ENCODE peak calls at places on chromosomes 12 and 14, in five cellular contexts. F is T-cell, Y is OCI-M1, P is H54, T is fibroblast of gingiva. R is an unnamed sample.

GRCh38 chr12:122013792-122014590 is 7.7 kb upstream of the BCL7A start:
- DNase-seq in Y (no peak), F (no peak), T (no peak), P (no peak), R (no peak)

GRCh38 chr12:28340261-28340660 is 150.0 kb downstream of the CCDC91 start:
- DNase-seq in P (no peak), T (no peak), Y (peak; percentile 24), F (no peak), R (no peak)

GRCh38 chr14:105094193-105094907 is 29.1 kb upstream of the GPR132 start:
- DNase-seq in Y (no peak), T (no peak), F (no peak), P (no peak), R (no peak)

GRCh38 chr14:78345346-78345745 is 175.2 kb downstream of the NRXN3 start:
- DNase-seq in F (no peak), P (no peak), Y (no peak), T (no peak), R (no peak)

GRCh38 chr14:98665019-98665418 is 607.0 kb downstream of the BCL11B start:
- DNase-seq in Y (no peak), T (no peak), P (no peak), F (no peak), R (no peak)

GRCh38 chr12:38895446-38895845 is 9.9 kb downstream of the CPNE8 start:
- DNase-seq in T (no peak), F (no peak), Y (no peak), P (no peak), R (no peak)

GRCh38 chr12:26750531-26751171 is 82.3 kb downstream of the ITPR2 start:
- DNase-seq in P (no peak), T (no peak), F (no peak), Y (no peak), R (no peak)

GRCh38 chr12:13067322-13067721 is 23.1 kb downstream of the FAM234B start:
- DNase-seq in Y (no peak), F (no peak), P (no peak), T (no peak), R (no peak)

GRCh38 chr12:46692606-46693005 is 133.2 kb downstream of the SLC38A4 start:
- DNase-seq in P (no peak), T (no peak), Y (no peak), F (no peak), R (peak; percentile 16)

GRCh38 chr12:46964496-46965098 is 114.8 kb upstream of the PCED1B start:
- DNase-seq in Y (no peak), T (no peak), F (no peak), P (peak; percentile 26), R (no peak)

GRCh38 chr12:25615119-25615518 is 62.0 kb upstream of the LMNTD1 start:
- DNase-seq in F (no peak), Y (peak; percentile 90), P (peak; percentile 15), T (peak; percentile 94), R (peak; percentile 81)

GRCh38 chr14:35122696-35123387 is 490 bp downstream of the PRORP start:
- DNase-seq in Y (peak; percentile 61), F (no peak), T (peak; percentile 28), P (no peak), R (no peak)

GRCh38 chr12:13000935-13001724 is 1.1 kb upstream of the HEBP1 start:
- DNase-seq in F (peak; percentile 39), T (peak; percentile 58), P (peak; percentile 54), Y (peak; percentile 72), R (no peak)

GRCh38 chr14:105488781-105489606 is 2.1 kb upstream of the TEDC1 start:
- DNase-seq in F (no peak), P (no peak), Y (no peak), T (no peak), R (no peak)

GRCh38 chr12:124938606-124939427 is 24.4 kb upstream of the UBC start:
- DNase-seq in Y (no peak), F (peak; percentile 60), P (no peak), T (peak; percentile 87), R (peak; percentile 76)

GRCh38 chr14:55425091-55425490 is 13.5 kb upstream of the ATG14 start:
- DNase-seq in Y (no peak), P (no peak), T (no peak), F (no peak), R (no peak)

GRCh38 chr14:92974541-92975345 is 51.8 kb downstream of the CHGA start:
- DNase-seq in F (no peak), P (no peak), T (no peak), Y (no peak), R (no peak)

GRCh38 chr12:19465711-19466110 is 26.4 kb downstream of the AEBP2 start:
- DNase-seq in Y (no peak), F (no peak), P (no peak), T (no peak), R (no peak)

GRCh38 chr12:112153900-112154234 is 28.5 kb downstream of the TRAFD1 start:
- DNase-seq in F (no peak), T (no peak), P (no peak), Y (no peak), R (no peak)

GRCh38 chr14:100488057-100488456 is 99.2 kb downstream of the BEGAIN start:
- DNase-seq in F (no peak), Y (no peak), T (no peak), P (no peak), R (no peak)

GRCh38 chr12:91889059-91889458 is 256.6 kb downstream of the BTG1 start:
- DNase-seq in F (no peak), T (no peak), P (no peak), Y (no peak), R (no peak)

GRCh38 chr12:75656650-75657049 is 145.2 kb upstream of the KRR1 start:
- DNase-seq in F (no peak), T (peak; percentile 67), Y (no peak), P (peak; percentile 39), R (peak; percentile 60)

GRCh38 chr12:102356690-102357089 is 123.7 kb downstream of the IGF1 start:
- DNase-seq in Y (no peak), T (no peak), F (no peak), P (no peak), R (no peak)

GRCh38 chr12:79296128-79296527 is 394.6 kb downstream of the PAWR start:
- DNase-seq in P (no peak), F (no peak), T (no peak), Y (no peak), R (no peak)

GRCh38 chr12:53219116-53219955 is 12.3 kb upstream of the ITGB7 start:
- DNase-seq in P (no peak), Y (peak; percentile 67), F (peak; percentile 46), T (no peak), R (no peak)

GRCh38 chr14:52694761-52695480 is 437 bp downstream of the ERO1A start:
- DNase-seq in T (peak; percentile 11), F (peak; percentile 66), Y (peak; percentile 69), P (no peak), R (peak; percentile 10)

GRCh38 chr12:118330421-118331018 is 42.2 kb downstream of the TAOK3 start:
- DNase-seq in T (peak; percentile 83), P (no peak), F (no peak), Y (peak; percentile 95), R (no peak)

R was measured in skeletal muscle cell.